ENCODE peak calls at places on chromosomes 1 and 21, in seven cellular contexts. One of them, this sample, is unnamed.

GRCh38 chr1:163084330-163084729 is 15.2 kb downstream of the RGS4 start:
- DNase-seq in H1: no peak
- DNase-seq in GM12878: no peak
- DNase-seq in HepG2: no peak
- DNase-seq in HEK293T: no peak
- DNase-seq in K562: no peak
- DNase-seq in WTC11: no peak
- DNase-seq in this sample: no peak

GRCh38 chr1:155962599-155963211 is 15.6 kb downstream of the ARHGEF2 start:
- DNase-seq in K562: no peak
- DNase-seq in GM12878: no peak
- DNase-seq in HEK293T: no peak
- DNase-seq in WTC11: no peak
- DNase-seq in H1: no peak
- DNase-seq in HepG2: no peak
- DNase-seq in this sample: no peak

GRCh38 chr21:35343046-35343816 is 294.1 kb upstream of the RUNX1 start:
- DNase-seq in HepG2: no peak
- DNase-seq in GM12878: no peak
- DNase-seq in K562: peak
- DNase-seq in HEK293T: no peak
- DNase-seq in WTC11: no peak
- DNase-seq in H1: no peak
- DNase-seq in this sample: no peak

GRCh38 chr1:221740941-221741363 is 937 bp downstream of the DUSP10 start:
- DNase-seq in HEK293T: no peak
- DNase-seq in H1: no peak
- DNase-seq in WTC11: no peak
- DNase-seq in GM12878: no peak
- DNase-seq in K562: peak
- DNase-seq in HepG2: no peak
- DNase-seq in this sample: no peak

GRCh38 chr1:230359992-230360391 is 66.1 kb downstream of the PGBD5 start:
- DNase-seq in HEK293T: no peak
- DNase-seq in H1: no peak
- DNase-seq in HepG2: no peak
- DNase-seq in GM12878: no peak
- DNase-seq in WTC11: no peak
- DNase-seq in K562: no peak
- DNase-seq in this sample: no peak

GRCh38 chr1:99943238-99943794 is 26.5 kb upstream of the SLC35A3 start:
- DNase-seq in WTC11: no peak
- DNase-seq in HEK293T: no peak
- DNase-seq in K562: peak
- DNase-seq in HepG2: peak
- DNase-seq in H1: no peak
- DNase-seq in GM12878: no peak
- DNase-seq in this sample: no peak

GRCh38 chr1:175154595-175155472 is 37.7 kb downstream of the KIAA0040 start:
- DNase-seq in WTC11: peak
- DNase-seq in GM12878: no peak
- DNase-seq in H1: no peak
- DNase-seq in K562: peak
- DNase-seq in HEK293T: peak
- DNase-seq in HepG2: peak
- DNase-seq in this sample: peak

GRCh38 chr1:119040906-119041305 is 52.8 kb upstream of the TBX15 start:
- DNase-seq in WTC11: no peak
- DNase-seq in K562: no peak
- DNase-seq in H1: no peak
- DNase-seq in HepG2: no peak
- DNase-seq in HEK293T: no peak
- DNase-seq in GM12878: no peak
- DNase-seq in this sample: no peak

GRCh38 chr1:43978551-43979260 is at the start of gene B4GALT2:
- DNase-seq in K562: peak
- DNase-seq in GM12878: no peak
- DNase-seq in HEK293T: peak
- DNase-seq in WTC11: peak
- DNase-seq in H1: no peak
- DNase-seq in HepG2: peak
- DNase-seq in this sample: no peak

GRCh38 chr1:61162513-61163274 is 80.3 kb downstream of the NFIA start:
- DNase-seq in H1: no peak
- DNase-seq in GM12878: no peak
- DNase-seq in HepG2: no peak
- DNase-seq in HEK293T: no peak
- DNase-seq in K562: peak
- DNase-seq in WTC11: no peak
- DNase-seq in this sample: no peak

GRCh38 chr1:227902641-227902990 is 45.1 kb downstream of the WNT9A start:
- DNase-seq in H1: no peak
- DNase-seq in GM12878: no peak
- DNase-seq in K562: no peak
- DNase-seq in HepG2: no peak
- DNase-seq in WTC11: no peak
- DNase-seq in HEK293T: no peak
- DNase-seq in this sample: no peak

GRCh38 chr1:214338212-214338611 is 57.3 kb downstream of the SMYD2 start:
- DNase-seq in HepG2: no peak
- DNase-seq in WTC11: no peak
- DNase-seq in GM12878: no peak
- DNase-seq in HEK293T: no peak
- DNase-seq in H1: no peak
- DNase-seq in K562: no peak
- DNase-seq in this sample: no peak

GRCh38 chr1:190168116-190168515 is 309.5 kb downstream of the BRINP3 start:
- DNase-seq in HepG2: no peak
- DNase-seq in HEK293T: no peak
- DNase-seq in K562: no peak
- DNase-seq in H1: no peak
- DNase-seq in GM12878: no peak
- DNase-seq in WTC11: no peak
- DNase-seq in this sample: peak
- TF ChIP-seq SP1 in HepG2: no peak
- TF ChIP-seq SP1 in HEK293T: no peak
- TF ChIP-seq SP1 in K562: no peak
- TF ChIP-seq SP1 in H1: no peak
- TF ChIP-seq SP1 in GM12878: no peak
- TF ChIP-seq SP1 in WTC11: no peak
- TF ChIP-seq SP1 in this sample: no peak

GRCh38 chr1:165073402-165074007 is 283.0 kb downstream of the LMX1A start:
- DNase-seq in GM12878: no peak
- DNase-seq in H1: no peak
- DNase-seq in HepG2: peak
- DNase-seq in HEK293T: peak
- DNase-seq in WTC11: no peak
- DNase-seq in K562: peak
- DNase-seq in this sample: peak
- TF ChIP-seq SP1 in GM12878: no peak
- TF ChIP-seq SP1 in H1: no peak
- TF ChIP-seq SP1 in HepG2: no peak
- TF ChIP-seq SP1 in HEK293T: no peak
- TF ChIP-seq SP1 in WTC11: no peak
- TF ChIP-seq SP1 in K562: no peak
- TF ChIP-seq SP1 in this sample: no peak

GRCh38 chr1:200887036-200887435 is 7.7 kb upstream of the INAVA start:
- DNase-seq in H1: no peak
- DNase-seq in K562: no peak
- DNase-seq in GM12878: no peak
- DNase-seq in HEK293T: no peak
- DNase-seq in WTC11: no peak
- DNase-seq in HepG2: no peak
- DNase-seq in this sample: no peak

GRCh38 chr1:200886590-200886989 is 8.1 kb upstream of the INAVA start:
- DNase-seq in GM12878: no peak
- DNase-seq in K562: no peak
- DNase-seq in HepG2: no peak
- DNase-seq in H1: no peak
- DNase-seq in WTC11: no peak
- DNase-seq in HEK293T: no peak
- DNase-seq in this sample: no peak

GRCh38 chr1:200885564-200886402 is 8.9 kb upstream of the INAVA start:
- DNase-seq in GM12878: no peak
- DNase-seq in K562: no peak
- DNase-seq in H1: no peak
- DNase-seq in WTC11: no peak
- DNase-seq in HEK293T: no peak
- DNase-seq in HepG2: no peak
- DNase-seq in this sample: no peak

GRCh38 chr1:200880212-200880611 is 7.4 kb downstream of the GPR25 start:
- DNase-seq in WTC11: no peak
- DNase-seq in K562: no peak
- DNase-seq in HepG2: no peak
- DNase-seq in GM12878: peak
- DNase-seq in H1: no peak
- DNase-seq in HEK293T: no peak
- DNase-seq in this sample: no peak

DNA sequence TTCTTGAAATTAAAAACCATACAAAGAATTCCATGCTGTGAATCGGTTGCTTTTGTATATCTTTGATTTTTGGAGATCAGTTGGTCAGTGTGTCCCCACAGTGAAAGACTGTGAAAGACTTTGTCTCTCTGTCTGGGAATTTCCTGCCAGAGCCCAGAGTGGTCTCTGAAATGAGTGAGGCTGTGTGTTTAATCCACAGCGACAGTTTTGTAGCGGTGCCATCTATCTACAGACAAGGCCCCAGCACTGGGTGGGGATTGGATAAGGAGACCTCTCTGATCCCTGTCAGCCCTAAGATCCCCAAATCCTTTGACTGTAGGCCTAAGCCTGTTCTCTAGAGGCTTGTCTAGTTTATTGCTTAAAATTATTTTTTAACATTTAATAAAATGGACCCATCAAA is 10.3 kb downstream of the GPR25 start:
- DNase-seq in GM12878: no peak
- DNase-seq in HEK293T: no peak
- DNase-seq in WTC11: no peak
- DNase-seq in K562: no peak
- DNase-seq in H1: no peak
- DNase-seq in HepG2: no peak
- DNase-seq in this sample: no peak
- TF ChIP-seq SP1 in GM12878: no peak
- TF ChIP-seq SP1 in HEK293T: no peak
- TF ChIP-seq SP1 in WTC11: no peak
- TF ChIP-seq SP1 in K562: no peak
- TF ChIP-seq SP1 in H1: no peak
- TF ChIP-seq SP1 in HepG2: no peak
- TF ChIP-seq SP1 in this sample: no peak

GRCh38 chr1:233299450-233299849 is 3.9 kb upstream of the PCNX2 start:
- DNase-seq in WTC11: no peak
- DNase-seq in K562: no peak
- DNase-seq in GM12878: no peak
- DNase-seq in HEK293T: no peak
- DNase-seq in HepG2: no peak
- DNase-seq in H1: no peak
- DNase-seq in this sample: no peak
- TF ChIP-seq SP1 in WTC11: no peak
- TF ChIP-seq SP1 in K562: no peak
- TF ChIP-seq SP1 in GM12878: no peak
- TF ChIP-seq SP1 in HEK293T: no peak
- TF ChIP-seq SP1 in HepG2: no peak
- TF ChIP-seq SP1 in H1: no peak
- TF ChIP-seq SP1 in this sample: no peak

DNA sequence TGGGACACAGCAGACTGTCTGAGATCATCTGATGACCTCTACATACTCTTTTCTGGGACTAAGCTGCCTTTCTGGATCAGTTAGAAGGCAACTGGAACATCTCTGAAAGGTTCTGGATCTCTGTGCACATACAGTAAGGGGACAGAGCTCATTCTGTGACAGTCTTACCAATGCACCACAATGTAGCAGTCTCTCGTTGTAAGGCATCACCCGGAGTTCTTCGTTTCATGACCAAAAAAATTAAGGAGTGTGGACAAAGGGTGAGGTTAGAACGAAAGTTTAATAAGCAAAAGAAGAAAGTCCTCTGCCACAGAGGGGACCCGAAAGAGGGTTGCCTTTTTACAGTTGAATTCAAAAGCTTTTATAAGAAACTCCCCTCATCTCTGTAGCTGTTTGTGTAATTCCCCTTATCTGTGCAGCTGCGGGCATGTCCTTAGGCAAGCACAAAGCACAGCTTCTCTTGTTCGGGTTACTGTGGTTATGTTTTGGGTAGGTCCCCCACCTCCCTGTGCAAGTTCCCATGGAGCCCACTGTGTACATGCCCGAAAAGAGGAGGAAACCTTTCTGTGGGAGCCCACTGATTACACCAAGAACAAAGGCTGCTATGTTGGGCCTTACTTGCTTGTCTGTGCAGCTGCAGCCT is 53.2 kb upstream of the CACNA1E start:
- DNase-seq in GM12878: peak
- DNase-seq in HEK293T: no peak
- DNase-seq in HepG2: no peak
- DNase-seq in WTC11: no peak
- DNase-seq in K562: no peak
- DNase-seq in H1: no peak
- DNase-seq in this sample: no peak
- TF ChIP-seq SP1 in GM12878: peak
- TF ChIP-seq SP1 in HEK293T: no peak
- TF ChIP-seq SP1 in HepG2: no peak
- TF ChIP-seq SP1 in WTC11: no peak
- TF ChIP-seq SP1 in K562: no peak
- TF ChIP-seq SP1 in H1: no peak
- TF ChIP-seq SP1 in this sample: no peak

DNA sequence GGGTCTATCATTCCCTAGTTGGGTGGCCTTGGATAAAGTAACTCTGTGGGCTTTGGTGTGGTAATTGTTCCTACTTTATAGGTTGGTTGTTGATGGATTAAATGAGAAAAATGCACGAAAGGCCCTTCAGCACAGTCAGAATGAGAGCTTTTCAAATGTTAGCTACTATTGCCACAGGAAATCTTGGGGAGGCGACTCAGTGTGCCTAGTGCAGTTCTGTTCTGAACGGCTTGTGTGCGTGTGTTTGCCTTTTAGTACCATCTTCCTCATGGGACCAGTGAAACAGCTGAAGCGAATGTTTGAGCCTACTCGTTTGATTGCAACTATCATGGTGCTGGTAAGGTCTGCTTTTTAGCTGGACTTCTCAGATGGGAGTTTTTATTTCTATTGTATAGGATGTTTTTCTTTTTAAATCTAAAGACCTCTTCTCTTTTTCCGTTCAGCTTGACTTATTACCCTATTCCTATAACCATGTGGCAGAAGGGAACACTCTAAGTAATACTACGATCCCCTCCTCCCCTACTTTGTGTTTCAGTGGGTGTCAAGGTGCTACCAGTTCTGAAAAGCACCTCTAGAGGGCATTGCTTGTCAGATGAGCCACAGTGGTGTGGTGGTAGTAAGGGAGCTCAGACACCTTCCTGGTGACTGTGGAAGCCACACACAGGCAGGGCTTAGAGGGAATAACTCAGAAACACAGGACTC is 9.2 kb downstream of the SFT2D2 start:
- DNase-seq in K562: peak
- DNase-seq in GM12878: no peak
- DNase-seq in H1: no peak
- DNase-seq in WTC11: peak
- DNase-seq in HEK293T: peak
- DNase-seq in HepG2: peak
- DNase-seq in this sample: peak
- TF ChIP-seq SP1 in K562: no peak
- TF ChIP-seq SP1 in GM12878: no peak
- TF ChIP-seq SP1 in H1: no peak
- TF ChIP-seq SP1 in WTC11: no peak
- TF ChIP-seq SP1 in HEK293T: no peak
- TF ChIP-seq SP1 in HepG2: no peak
- TF ChIP-seq SP1 in this sample: no peak

GRCh38 chr1:15931884-15932283 is 44.0 kb downstream of the ZBTB17 start:
- DNase-seq in H1: no peak
- DNase-seq in GM12878: no peak
- DNase-seq in HepG2: no peak
- DNase-seq in K562: no peak
- DNase-seq in WTC11: no peak
- DNase-seq in HEK293T: no peak
- DNase-seq in this sample: no peak
- TF ChIP-seq SP1 in H1: no peak
- TF ChIP-seq SP1 in GM12878: no peak
- TF ChIP-seq SP1 in HepG2: no peak
- TF ChIP-seq SP1 in K562: no peak
- TF ChIP-seq SP1 in WTC11: no peak
- TF ChIP-seq SP1 in HEK293T: no peak
- TF ChIP-seq SP1 in this sample: no peak

This sample was measured in HCT116.